ENCODE peak calls at places on chromosome 13, in four cellular contexts. D is tibial artery, R is GM12878, E is heart right ventricle. J is an unnamed sample.
A peak's percentile ranks its signal among the peaks of the same experiment; 100 is the strongest.

GRCh38 chr13:44809152-44809551 is 180.1 kb downstream of the NUFIP1 start:
- DNase-seq in D (no peak), R (no peak), E (no peak), J (no peak)

GRCh38 chr13:40534456-40534855 is 132.0 kb downstream of the FOXO1 start:
- DNase-seq in D (no peak), R (no peak), E (no peak), J (no peak)

GRCh38 chr13:64529874-64530485 is 2700.2 kb downstream of the PCDH9 start:
- DNase-seq in D (no peak), R (no peak), E (no peak), J (no peak)

GRCh38 chr13:20873348-20873747 is 29.2 kb downstream of the XPO4 start:
- DNase-seq in D (no peak), R (no peak), E (no peak), J (no peak)

GRCh38 chr13:98975822-98976261 is 2.0 kb downstream of the DOCK9 start:
- DNase-seq in D (no peak), R (no peak), E (no peak), J (no peak)

GRCh38 chr13:66348745-66349720 is 881.1 kb downstream of the PCDH9 start:
- DNase-seq in D (no peak), R (no peak), E (no peak), J (no peak)

GRCh38 chr13:109154546-109154945 is 525.1 kb downstream of the MYO16 start:
- DNase-seq in D (no peak), R (no peak), E (no peak), J (no peak)

GRCh38 chr13:85654227-85654626 is 145.0 kb downstream of the SLITRK6 start:
- DNase-seq in D (no peak), R (no peak), E (no peak), J (no peak)

GRCh38 chr13:81990652-81991051 is 1649.7 kb upstream of the SPRY2 start:
- DNase-seq in D (no peak), R (no peak), E (no peak), J (no peak)

GRCh38 chr13:40161008-40161694 is 505.3 kb downstream of the FOXO1 start:
- DNase-seq in D (no peak), R (no peak), E (no peak), J (no peak)

GRCh38 chr13:89936256-89936655 is 1411.2 kb upstream of the MIR17HG start:
- DNase-seq in D (no peak), R (no peak), E (no peak), J (no peak)

GRCh38 chr13:57739791-57740190 is 108.2 kb downstream of the PCDH17 start:
- DNase-seq in D (no peak), R (no peak), E (no peak), J (no peak)

GRCh38 chr13:110942248-110942981 is 27.5 kb upstream of the ANKRD10 start:
- DNase-seq in D (no peak), R (peak; percentile 64), E (no peak), J (peak; percentile 30)

GRCh38 chr13:83716121-83716520 is 166.2 kb downstream of the SLITRK1 start:
- DNase-seq in D (no peak), R (no peak), E (no peak), J (no peak)

GRCh38 chr13:48645845-48646244 is 7.9 kb upstream of the CYSLTR2 start:
- DNase-seq in D (no peak), R (no peak), E (no peak), J (no peak)

GRCh38 chr13:48644951-48645350 is 8.8 kb upstream of the CYSLTR2 start:
- DNase-seq in D (no peak), R (no peak), E (no peak), J (no peak)

GRCh38 chr13:48648446-48648845 is 5.3 kb upstream of the CYSLTR2 start:
- DNase-seq in D (no peak), R (no peak), E (no peak), J (no peak)

GRCh38 chr13:48646791-48647190 is 6.9 kb upstream of the CYSLTR2 start:
- DNase-seq in D (no peak), R (no peak), E (no peak), J (no peak)

GRCh38 chr13:48647625-48648024 is 6.1 kb upstream of the CYSLTR2 start:
- DNase-seq in D (no peak), R (no peak), E (no peak), J (no peak)
- TF ChIP-seq CTCF in D (no peak), R (peak; percentile 16), E (peak; percentile 34), J (peak; percentile 30)

DNA sequence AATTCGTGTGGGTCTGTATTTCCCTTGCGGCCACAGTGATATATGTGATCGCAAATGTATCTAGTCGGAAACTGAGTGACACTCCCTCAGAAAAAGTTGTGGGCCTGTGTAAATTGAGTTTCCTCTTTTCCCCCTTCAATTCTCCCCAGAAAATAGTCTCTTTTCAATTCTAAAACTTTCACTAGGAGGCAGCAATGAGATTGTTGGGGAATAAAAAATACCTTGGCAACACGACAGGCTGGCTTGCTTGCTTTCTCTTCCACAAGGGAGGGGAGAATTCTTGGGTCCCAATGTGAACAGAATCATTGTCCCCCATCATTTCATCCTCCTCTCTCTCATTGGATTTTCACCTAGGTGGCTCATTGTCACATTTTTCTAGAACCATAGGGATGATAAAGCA is 3.7 kb upstream of the SOX21 start:
- DNase-seq in D (no peak), R (no peak), E (no peak), J (no peak)
- TF ChIP-seq CTCF in D (no peak), R (no peak), E (no peak), J (no peak)

DNA sequence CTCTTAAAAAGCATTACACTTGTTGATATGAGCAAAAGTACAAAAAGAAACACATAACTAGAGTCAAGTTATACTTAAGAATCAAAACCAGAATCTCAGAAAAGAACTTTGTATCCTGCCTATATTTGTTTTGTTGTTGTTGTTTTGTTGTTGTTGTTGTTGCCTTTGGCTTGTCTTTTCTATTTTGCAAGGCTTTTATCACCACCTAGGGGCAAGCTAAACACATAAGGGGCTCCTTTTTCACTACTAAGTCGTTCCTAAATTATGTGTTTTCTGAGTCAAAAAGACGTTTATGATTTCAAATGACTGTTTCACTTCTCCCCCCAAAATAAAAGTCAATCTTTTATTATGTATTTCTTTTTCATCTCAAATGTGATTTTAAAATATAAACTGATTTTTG is 250.2 kb downstream of the RBM26 start:
- DNase-seq in D (no peak), R (no peak), E (no peak), J (peak; percentile 7)
- TF ChIP-seq CTCF in D (no peak), R (no peak), E (no peak), J (no peak)

DNA sequence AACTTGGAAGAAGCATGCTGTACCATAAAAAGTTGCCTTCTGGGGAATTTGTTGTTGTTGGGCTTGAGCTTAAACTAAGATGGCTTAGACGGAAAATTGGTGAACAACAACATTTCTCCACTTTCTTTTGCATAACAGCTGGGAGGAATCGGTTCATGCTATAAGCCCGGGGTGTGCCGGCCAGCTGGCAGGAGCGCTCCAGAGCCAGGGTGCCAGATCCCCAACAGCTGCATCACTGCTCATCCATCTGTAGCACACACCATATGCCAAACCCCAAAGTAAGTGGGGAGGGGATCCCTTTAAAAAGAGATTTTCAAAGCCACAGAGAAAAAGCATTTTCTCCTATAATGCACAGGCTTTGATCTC is 419.5 kb upstream of the ARGLU1 start:
- DNase-seq in D (no peak), R (no peak), E (peak; percentile 11), J (no peak)
- TF ChIP-seq CTCF in D (no peak), R (no peak), E (no peak), J (no peak)

J was measured in GM12864.